ENCODE peak calls at places on chromosomes 6 and 20, in five cellular contexts. One of them, this sample, is unnamed.

GRCh38 chr6:134714679-134715078 is 235.2 kb downstream of the ALDH8A1 start:
- DNase-seq in breast epithelium: no peak
- DNase-seq in aorta: no peak
- DNase-seq in GM23338: no peak
- DNase-seq in CD8-positive, alpha-beta T cell: no peak
- DNase-seq in this sample: no peak

GRCh38 chr20:62816879-62817873 is at the start of gene COL9A3:
- DNase-seq in breast epithelium: no peak
- DNase-seq in aorta: no peak
- DNase-seq in GM23338: peak
- DNase-seq in CD8-positive, alpha-beta T cell: no peak
- DNase-seq in this sample: no peak

GRCh38 chr20:36463212-36464061 is 77.9 kb upstream of the MYL9 start:
- DNase-seq in breast epithelium: no peak
- DNase-seq in aorta: no peak
- DNase-seq in GM23338: no peak
- DNase-seq in CD8-positive, alpha-beta T cell: no peak
- DNase-seq in this sample: no peak

GRCh38 chr20:20568604-20569205 is 143.7 kb downstream of the RALGAPA2 start:
- DNase-seq in breast epithelium: no peak
- DNase-seq in aorta: no peak
- DNase-seq in GM23338: peak
- DNase-seq in CD8-positive, alpha-beta T cell: no peak
- DNase-seq in this sample: no peak

GRCh38 chr20:10577648-10578047 is 96.2 kb downstream of the JAG1 start:
- DNase-seq in breast epithelium: no peak
- DNase-seq in aorta: no peak
- DNase-seq in GM23338: no peak
- DNase-seq in CD8-positive, alpha-beta T cell: no peak
- DNase-seq in this sample: no peak

GRCh38 chr6:150053450-150053849 is 15.5 kb downstream of the ULBP3 start:
- DNase-seq in breast epithelium: no peak
- DNase-seq in aorta: no peak
- DNase-seq in GM23338: no peak
- DNase-seq in CD8-positive, alpha-beta T cell: no peak
- DNase-seq in this sample: peak

GRCh38 chr6:53530780-53531386 is 14.0 kb downstream of the GCLC start:
- DNase-seq in breast epithelium: no peak
- DNase-seq in aorta: no peak
- DNase-seq in GM23338: no peak
- DNase-seq in CD8-positive, alpha-beta T cell: no peak
- DNase-seq in this sample: no peak

GRCh38 chr6:85129881-85130280 is 320.0 kb upstream of the NT5E start:
- DNase-seq in breast epithelium: no peak
- DNase-seq in aorta: no peak
- DNase-seq in GM23338: no peak
- DNase-seq in CD8-positive, alpha-beta T cell: no peak
- DNase-seq in this sample: no peak

DNA sequence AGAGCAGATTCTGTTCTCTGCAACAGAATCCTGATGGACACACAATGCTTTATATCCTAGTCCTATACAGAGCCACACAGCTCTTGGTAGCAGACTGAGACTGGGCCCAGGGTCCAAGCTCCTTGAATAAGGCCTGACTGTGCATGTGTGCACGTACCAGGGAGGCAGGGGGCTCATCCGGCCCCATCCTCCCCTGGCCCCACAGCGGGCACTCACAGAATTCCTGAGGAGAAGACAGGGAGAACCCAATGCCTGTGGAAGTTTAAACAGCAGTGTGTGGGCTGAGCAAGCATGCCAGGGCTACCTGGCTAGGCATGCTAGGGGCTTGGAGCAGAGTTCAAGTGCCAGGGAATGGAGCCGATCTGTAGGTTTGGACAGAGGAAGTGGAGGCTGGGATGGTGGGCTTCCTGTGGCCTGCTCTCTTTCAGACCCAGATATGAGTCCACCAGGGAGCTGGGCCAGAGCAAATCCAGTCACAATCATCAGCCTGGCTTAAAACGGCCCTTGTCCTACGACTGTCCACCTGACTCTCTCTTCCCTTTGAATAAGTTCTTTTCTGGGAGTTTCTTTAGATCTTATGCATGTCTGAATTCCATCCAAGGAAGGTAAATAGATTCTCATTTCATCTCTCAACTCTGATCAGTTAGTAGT is 74.0 kb downstream of the MRPL14 start:
- DNase-seq in breast epithelium: no peak
- DNase-seq in aorta: peak
- DNase-seq in GM23338: no peak
- DNase-seq in CD8-positive, alpha-beta T cell: no peak
- DNase-seq in this sample: no peak
- H3K27ac ChIP-seq in breast epithelium: peak
- H3K27ac ChIP-seq in aorta: no peak
- H3K27ac ChIP-seq in GM23338: no peak
- H3K27ac ChIP-seq in CD8-positive, alpha-beta T cell: no peak
- H3K27ac ChIP-seq in this sample: peak

DNA sequence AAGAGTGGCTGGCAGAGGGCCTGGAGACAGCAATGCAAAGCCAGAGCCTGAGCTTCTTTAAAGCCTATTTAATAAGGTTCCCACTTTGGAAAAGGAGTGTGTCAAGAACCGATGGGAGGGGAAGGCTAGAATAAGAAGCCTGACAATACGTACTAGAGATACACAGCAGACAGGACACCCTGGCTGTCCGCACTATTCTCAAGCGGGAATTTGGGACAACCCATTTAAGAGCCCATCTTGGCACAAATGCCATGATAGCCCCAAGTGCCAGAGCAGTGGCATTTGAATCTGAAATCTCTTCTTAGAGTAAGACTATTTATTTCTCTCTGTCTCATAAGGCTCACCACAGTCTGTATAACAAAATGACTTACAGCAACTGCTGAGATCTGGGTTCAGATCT is 3.1 kb downstream of the GMDS start:
- DNase-seq in breast epithelium: no peak
- DNase-seq in aorta: no peak
- DNase-seq in GM23338: no peak
- DNase-seq in CD8-positive, alpha-beta T cell: no peak
- DNase-seq in this sample: no peak
- H3K27ac ChIP-seq in breast epithelium: no peak
- H3K27ac ChIP-seq in aorta: peak
- H3K27ac ChIP-seq in GM23338: peak
- H3K27ac ChIP-seq in CD8-positive, alpha-beta T cell: no peak
- H3K27ac ChIP-seq in this sample: no peak

GRCh38 chr6:71599366-71599765 is 287.0 kb upstream of the RIMS1 start:
- DNase-seq in breast epithelium: no peak
- DNase-seq in aorta: peak
- DNase-seq in GM23338: no peak
- DNase-seq in CD8-positive, alpha-beta T cell: no peak
- DNase-seq in this sample: no peak
- H3K27ac ChIP-seq in breast epithelium: no peak
- H3K27ac ChIP-seq in aorta: no peak
- H3K27ac ChIP-seq in GM23338: no peak
- H3K27ac ChIP-seq in CD8-positive, alpha-beta T cell: no peak
- H3K27ac ChIP-seq in this sample: no peak

DNA sequence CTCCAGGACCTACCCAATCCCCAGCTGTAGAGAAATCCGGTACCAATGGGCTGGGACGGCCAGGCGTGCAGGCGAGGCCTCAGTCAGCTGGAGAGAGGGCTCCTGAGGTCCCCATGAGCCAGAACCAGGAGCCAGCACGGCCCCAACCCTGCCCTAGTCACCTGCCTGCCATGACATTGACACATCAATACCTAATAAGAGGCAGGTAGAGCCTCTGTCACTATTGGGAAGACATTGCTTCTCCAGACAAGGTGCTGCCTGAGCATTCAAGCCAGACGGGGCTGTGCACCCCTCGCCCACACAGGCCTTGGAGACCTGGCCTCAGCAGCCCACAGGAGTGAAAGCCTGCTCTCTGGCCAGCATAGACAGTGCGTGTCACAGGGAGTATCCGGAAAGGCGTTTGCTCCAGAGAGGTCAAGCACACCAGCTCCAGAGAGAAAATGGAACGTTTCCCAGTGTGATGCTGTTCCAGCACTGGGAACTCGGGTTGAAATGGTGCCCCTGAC is 3.5 kb downstream of the DLL1 start:
- DNase-seq in breast epithelium: no peak
- DNase-seq in aorta: no peak
- DNase-seq in GM23338: no peak
- DNase-seq in CD8-positive, alpha-beta T cell: no peak
- DNase-seq in this sample: no peak
- H3K27ac ChIP-seq in breast epithelium: no peak
- H3K27ac ChIP-seq in aorta: no peak
- H3K27ac ChIP-seq in GM23338: no peak
- H3K27ac ChIP-seq in CD8-positive, alpha-beta T cell: no peak
- H3K27ac ChIP-seq in this sample: no peak

GRCh38 chr20:38704136-38704535 is 20.1 kb upstream of the SLC32A1 start:
- DNase-seq in breast epithelium: no peak
- DNase-seq in aorta: no peak
- DNase-seq in GM23338: no peak
- DNase-seq in CD8-positive, alpha-beta T cell: no peak
- DNase-seq in this sample: no peak
- H3K27ac ChIP-seq in breast epithelium: no peak
- H3K27ac ChIP-seq in aorta: no peak
- H3K27ac ChIP-seq in GM23338: no peak
- H3K27ac ChIP-seq in CD8-positive, alpha-beta T cell: no peak
- H3K27ac ChIP-seq in this sample: no peak